ENCODE peak calls at places on chromosomes 12 and 14, in six cellular contexts. One of them, this sample, is unnamed.

GRCh38 chr14:104973215-104974145 is 4.7 kb downstream of the AHNAK2 start:
- DNase-seq in A172: peak
- DNase-seq in GM13976: no peak
- DNase-seq in NCI-H510A treated with DMSO at 0.1 percent for 48 hours: no peak
- DNase-seq in AG09319: peak
- DNase-seq in ACHN: peak
- DNase-seq in this sample: peak

GRCh38 chr12:58967551-58967950 is 47.2 kb upstream of the LRIG3 start:
- DNase-seq in A172: no peak
- DNase-seq in GM13976: no peak
- DNase-seq in NCI-H510A treated with DMSO at 0.1 percent for 48 hours: peak
- DNase-seq in AG09319: peak
- DNase-seq in ACHN: peak
- DNase-seq in this sample: no peak

GRCh38 chr12:5889381-5890047 is 55.5 kb downstream of the ANO2 start:
- DNase-seq in A172: peak
- DNase-seq in GM13976: no peak
- DNase-seq in NCI-H510A treated with DMSO at 0.1 percent for 48 hours: no peak
- DNase-seq in AG09319: no peak
- DNase-seq in ACHN: peak
- DNase-seq in this sample: no peak

GRCh38 chr12:31967569-31967968 is 8.4 kb downstream of the RESF1 start:
- DNase-seq in A172: no peak
- DNase-seq in GM13976: no peak
- DNase-seq in NCI-H510A treated with DMSO at 0.1 percent for 48 hours: no peak
- DNase-seq in AG09319: no peak
- DNase-seq in ACHN: no peak
- DNase-seq in this sample: no peak

GRCh38 chr12:49223122-49223521 is 34.2 kb upstream of the TUBA1A start:
- DNase-seq in A172: no peak
- DNase-seq in GM13976: no peak
- DNase-seq in NCI-H510A treated with DMSO at 0.1 percent for 48 hours: no peak
- DNase-seq in AG09319: no peak
- DNase-seq in ACHN: no peak
- DNase-seq in this sample: no peak

GRCh38 chr12:130538343-130539095 is 177.6 kb downstream of the RIMBP2 start:
- DNase-seq in A172: no peak
- DNase-seq in GM13976: no peak
- DNase-seq in NCI-H510A treated with DMSO at 0.1 percent for 48 hours: no peak
- DNase-seq in AG09319: no peak
- DNase-seq in ACHN: no peak
- DNase-seq in this sample: no peak

GRCh38 chr12:48118491-48118890 is 673 bp upstream of the PFKM start:
- DNase-seq in A172: peak
- DNase-seq in GM13976: no peak
- DNase-seq in NCI-H510A treated with DMSO at 0.1 percent for 48 hours: peak
- DNase-seq in AG09319: no peak
- DNase-seq in ACHN: peak
- DNase-seq in this sample: no peak

GRCh38 chr12:25264862-25265261 is 14.1 kb upstream of the KRAS start:
- DNase-seq in A172: no peak
- DNase-seq in GM13976: no peak
- DNase-seq in NCI-H510A treated with DMSO at 0.1 percent for 48 hours: no peak
- DNase-seq in AG09319: no peak
- DNase-seq in ACHN: no peak
- DNase-seq in this sample: no peak

GRCh38 chr14:55448146-55448614 is 7.8 kb upstream of the TBPL2 start:
- DNase-seq in A172: peak
- DNase-seq in GM13976: no peak
- DNase-seq in NCI-H510A treated with DMSO at 0.1 percent for 48 hours: no peak
- DNase-seq in AG09319: peak
- DNase-seq in ACHN: peak
- DNase-seq in this sample: no peak